ENCODE peak calls at places on chromosomes 12 and 14, in seven cellular contexts. C is mesendoderm, X is H1, N is mesenchymal stem cell, Y is trophoblast cell, S is IMR-90, R is H9. J is an unnamed sample.

GRCh38 chr12:105427883-105428282 is 97.4 kb downstream of the C12orf75 start:
- DNase-seq in C (peak), X (no peak), N (peak), Y (no peak), S (peak), R (no peak), J (no peak)

GRCh38 chr12:107057071-107057834 is 36.1 kb downstream of the CRY1 start:
- DNase-seq in C (no peak), X (no peak), N (peak), Y (peak), S (peak), R (no peak), J (no peak)

GRCh38 chr14:76986261-76986565 is 42.3 kb downstream of the IRF2BPL start:
- DNase-seq in C (peak), X (no peak), N (no peak), Y (peak), S (no peak), R (no peak), J (no peak)

GRCh38 chr14:90483551-90483950 is 86.7 kb downstream of the CALM1 start:
- DNase-seq in C (no peak), X (no peak), N (no peak), Y (no peak), S (no peak), R (peak), J (no peak)

GRCh38 chr12:31234053-31234835 is 91.7 kb downstream of the SINHCAF start:
- DNase-seq in C (no peak), X (no peak), N (no peak), Y (no peak), S (no peak), R (no peak), J (no peak)

GRCh38 chr12:121110211-121110940 is 22.3 kb upstream of the P2RX7 start:
- DNase-seq in C (peak), X (no peak), N (peak), Y (peak), S (peak), R (peak), J (peak)

GRCh38 chr12:4819654-4820053 is 90.1 kb upstream of the KCNA1 start:
- DNase-seq in C (no peak), X (no peak), N (no peak), Y (peak), S (peak), R (no peak), J (no peak)

GRCh38 chr14:53963491-53964227 is 7.0 kb upstream of the BMP4 start:
- DNase-seq in C (peak), X (no peak), N (peak), Y (peak), S (no peak), R (peak), J (no peak)

GRCh38 chr12:121287267-121287954 is 9.1 kb downstream of the CAMKK2 start:
- DNase-seq in C (peak), X (no peak), N (peak), Y (peak), S (peak), R (no peak), J (no peak)

GRCh38 chr12:98896938-98897337 is 251.8 kb downstream of the APAF1 start:
- DNase-seq in C (peak), X (no peak), N (no peak), Y (no peak), S (peak), R (no peak), J (no peak)

GRCh38 chr14:54211562-54212308 is 185.1 kb upstream of the CDKN3 start:
- DNase-seq in C (peak), X (no peak), N (peak), Y (peak), S (peak), R (no peak), J (no peak)

GRCh38 chr14:95536036-95536577 is 1.3 kb downstream of the GLRX5 start:
- DNase-seq in C (no peak), X (no peak), N (no peak), Y (no peak), S (no peak), R (no peak), J (no peak)

GRCh38 chr12:87270894-87271293 is 758.3 kb downstream of the C12orf50 start:
- DNase-seq in C (no peak), X (no peak), N (no peak), Y (peak), S (peak), R (no peak), J (peak)

GRCh38 chr14:90091393-90091792 is 29.6 kb downstream of the KCNK13 start:
- DNase-seq in C (no peak), X (no peak), N (no peak), Y (no peak), S (peak), R (no peak), J (no peak)

GRCh38 chr14:57209561-57209960 is 59.1 kb downstream of the EXOC5 start:
- DNase-seq in C (no peak), X (no peak), N (peak), Y (peak), S (peak), R (no peak), J (no peak)

GRCh38 chr12:104630230-104630670 is 173.5 kb downstream of the CHST11 start:
- DNase-seq in C (no peak), X (no peak), N (no peak), Y (no peak), S (no peak), R (no peak), J (no peak)

GRCh38 chr12:28027947-28028724 is 55.6 kb upstream of the PTHLH start:
- DNase-seq in C (no peak), X (no peak), N (no peak), Y (peak), S (peak), R (no peak), J (no peak)

GRCh38 chr12:104182144-104182543 is 33.4 kb upstream of the TXNRD1 start:
- DNase-seq in C (no peak), X (no peak), N (no peak), Y (peak), S (peak), R (no peak), J (no peak)

GRCh38 chr14:48035836-48036235 is 360.4 kb upstream of the MDGA2 start:
- DNase-seq in C (peak), X (peak), N (no peak), Y (no peak), S (no peak), R (peak), J (no peak)

GRCh38 chr12:50676761-50677160 is 87.1 kb upstream of the ATF1 start:
- DNase-seq in C (no peak), X (no peak), N (no peak), Y (peak), S (no peak), R (no peak), J (no peak)

GRCh38 chr14:99377951-99378350 is 102.7 kb downstream of the SETD3 start:
- DNase-seq in C (no peak), X (no peak), N (no peak), Y (no peak), S (no peak), R (no peak), J (no peak)

GRCh38 chr14:99380402-99380801 is 100.3 kb downstream of the SETD3 start:
- DNase-seq in C (no peak), X (no peak), N (no peak), Y (no peak), S (no peak), R (no peak), J (no peak)

GRCh38 chr14:99380991-99381687 is 99.5 kb downstream of the SETD3 start:
- DNase-seq in C (no peak), X (no peak), N (no peak), Y (no peak), S (no peak), R (no peak), J (no peak)

GRCh38 chr14:99381688-99382060 is 99.0 kb downstream of the SETD3 start:
- DNase-seq in C (no peak), X (no peak), N (no peak), Y (no peak), S (no peak), R (no peak), J (no peak)

DNA sequence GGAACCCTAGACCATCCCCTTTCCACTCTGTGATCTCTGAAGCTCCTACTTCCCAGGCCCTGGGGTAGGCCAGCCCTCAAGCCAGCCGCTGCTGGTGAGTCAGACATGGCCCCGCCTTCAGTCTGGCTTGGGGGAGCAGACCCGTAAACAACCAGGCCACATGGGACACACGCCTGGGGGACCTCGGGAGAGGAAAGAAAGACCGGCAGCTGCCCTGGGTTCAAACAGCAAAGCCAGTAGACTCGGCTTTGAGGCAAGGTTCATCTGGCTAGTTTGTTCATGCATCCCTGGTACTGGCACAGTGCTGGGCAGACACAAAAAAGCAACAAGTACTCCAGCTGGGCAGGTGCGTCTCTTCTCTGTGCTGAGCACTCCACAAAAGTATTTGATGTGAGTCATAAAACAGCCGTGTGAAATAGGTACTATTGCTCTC is 101.9 kb downstream of the SETD3 start:
- DNase-seq in C (no peak), X (no peak), N (peak), Y (peak), S (peak), R (no peak), J (no peak)
- H3K18ac ChIP-seq in C (no peak), X (no peak), N (no peak), Y (no peak), S (no peak), R (no peak), J (no peak)

GRCh38 chr14:85732031-85732430 is 202.1 kb downstream of the FLRT2 start:
- DNase-seq in C (peak), X (no peak), N (no peak), Y (no peak), S (no peak), R (no peak), J (no peak)

DNA sequence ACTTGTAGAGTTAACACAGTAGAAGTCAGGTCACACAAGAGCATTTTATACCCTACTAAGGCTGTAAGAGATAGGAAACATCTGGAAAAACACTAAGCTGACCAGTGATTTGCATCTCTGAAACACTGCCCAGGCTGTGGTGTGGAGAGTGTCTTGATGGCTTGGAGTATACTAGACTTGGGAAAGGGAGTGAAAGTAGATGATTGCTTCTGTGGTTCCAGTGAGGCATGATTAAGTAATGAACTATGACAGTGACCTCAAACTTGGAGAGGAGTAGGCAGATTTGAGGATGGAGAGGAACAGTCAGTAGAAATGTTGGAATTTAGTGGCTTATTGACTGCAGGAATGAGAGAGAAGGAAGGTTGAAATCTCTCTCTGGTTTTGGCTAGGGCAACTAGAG is 201.3 kb downstream of the FLRT2 start:
- DNase-seq in C (peak), X (no peak), N (peak), Y (no peak), S (peak), R (no peak), J (no peak)
- H4K8ac ChIP-seq in C (no peak), X (no peak), N (no peak), Y (no peak), S (no peak), R (no peak), J (no peak)

GRCh38 chr12:69621551-69621950 is 10.8 kb upstream of the LRRC10 start:
- DNase-seq in C (no peak), X (no peak), N (no peak), Y (no peak), S (no peak), R (no peak), J (no peak)

GRCh38 chr12:69619050-69619449 is 8.3 kb upstream of the LRRC10 start:
- DNase-seq in C (no peak), X (no peak), N (no peak), Y (no peak), S (no peak), R (no peak), J (no peak)

GRCh38 chr12:69620921-69621320 is 10.2 kb upstream of the LRRC10 start:
- DNase-seq in C (no peak), X (no peak), N (no peak), Y (peak), S (no peak), R (no peak), J (no peak)

GRCh38 chr12:69620077-69620476 is 9.4 kb upstream of the LRRC10 start:
- DNase-seq in C (no peak), X (no peak), N (no peak), Y (no peak), S (no peak), R (no peak), J (no peak)

DNA sequence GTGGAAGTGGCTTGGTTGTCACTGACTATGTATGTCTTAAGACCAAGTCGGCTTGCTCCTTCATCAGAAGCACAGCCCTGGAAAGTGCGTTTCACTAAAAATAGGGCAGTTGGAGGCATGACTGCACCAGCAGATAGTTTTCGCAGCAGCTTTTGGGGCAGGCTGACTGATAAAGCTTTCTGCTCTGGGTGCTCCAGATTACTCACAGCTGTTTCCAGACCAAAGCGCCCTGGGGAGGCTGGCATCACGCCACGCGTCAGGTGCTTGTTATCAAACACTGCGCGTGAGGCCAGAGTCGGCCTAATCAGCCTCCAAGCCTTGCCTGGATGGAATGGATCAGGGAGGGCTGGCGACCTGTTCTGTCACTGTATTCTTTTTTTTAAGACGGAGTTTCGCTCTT is 13.3 kb upstream of the LRRC10 start:
- DNase-seq in C (no peak), X (no peak), N (no peak), Y (no peak), S (peak), R (no peak), J (no peak)
- H3K4ac ChIP-seq in C (no peak), X (no peak), N (no peak), Y (no peak), S (no peak), R (no peak), J (no peak)

GRCh38 chr12:122421263-122421814 is 1.1 kb downstream of the CLIP1 start:
- DNase-seq in C (peak), X (no peak), N (peak), Y (peak), S (peak), R (no peak), J (no peak)

GRCh38 chr12:122421815-122422737 is at the start of gene CLIP1:
- DNase-seq in C (peak), X (no peak), N (peak), Y (peak), S (peak), R (peak), J (peak)

GRCh38 chr12:122423258-122424165 is 1.0 kb upstream of the CLIP1 start:
- DNase-seq in C (peak), X (no peak), N (peak), Y (peak), S (peak), R (peak), J (peak)

GRCh38 chr12:122420471-122421262 is 1.8 kb downstream of the CLIP1 start:
- DNase-seq in C (peak), X (no peak), N (no peak), Y (no peak), S (no peak), R (no peak), J (no peak)

GRCh38 chr12:122422769-122423257 is 344 bp upstream of the CLIP1 start:
- DNase-seq in C (peak), X (no peak), N (peak), Y (peak), S (peak), R (peak), J (peak)
- H3K18ac ChIP-seq in C (peak), X (peak), N (peak), Y (peak), S (peak), R (peak), J (peak)

J was measured in neuronal stem cell.